ENCODE peak calls at places on chromosomes 4 and X, in six cellular contexts. L, K, S, W, R and J are unnamed samples.

GRCh38 chr4:2948895-2949781 is 14.1 kb downstream of the NOP14 start:
- DNase-seq in K (peak; percentile 52), L (no peak), W (no peak), R (no peak), S (peak; percentile 62), J (no peak)

GRCh38 chrX:9566150-9566621 is 101.3 kb downstream of the TBL1X start:
- DNase-seq in K (no peak), S (peak; percentile 43), L (peak; percentile 16), R (peak; percentile 41), W (peak; percentile 41), J (no peak)

GRCh38 chrX:72100824-72101351 is 30.8 kb downstream of the RTL5 start:
- DNase-seq in L (no peak), K (no peak), S (peak; percentile 43), R (peak; percentile 57), W (no peak), J (peak; percentile 42)

GRCh38 chrX:12702509-12703091 is 88.6 kb upstream of the PRPS2 start:
- DNase-seq in S (no peak), W (no peak), L (no peak), K (no peak), R (no peak), J (no peak)

GRCh38 chrX:77200663-77201062 is 246.5 kb upstream of the FGF16 start:
- DNase-seq in K (no peak), R (no peak), W (no peak), L (no peak), S (no peak), J (no peak)

GRCh38 chr4:1199556-1200331 is 27.4 kb upstream of the SPON2 start:
- DNase-seq in R (peak; percentile 19), W (no peak), L (no peak), S (peak; percentile 23), K (no peak), J (no peak)

GRCh38 chr4:4485806-4486205 is 56.0 kb downstream of the STX18 start:
- DNase-seq in R (no peak), W (no peak), K (no peak), L (no peak), S (no peak), J (no peak)

GRCh38 chr4:48030470-48030869 is 13.9 kb downstream of the NIPAL1 start:
- DNase-seq in W (no peak), K (no peak), R (no peak), L (no peak), S (no peak), J (no peak)

GRCh38 chr4:72767903-72768817 is 199.1 kb upstream of the ADAMTS3 start:
- DNase-seq in K (no peak), R (no peak), S (no peak), W (no peak), L (no peak), J (no peak)

GRCh38 chr4:3073158-3074077 is 920 bp downstream of the HTT-AS start:
- DNase-seq in S (no peak), W (no peak), L (no peak), R (no peak), K (no peak), J (no peak)

GRCh38 chr4:164109517-164109916 is 615.0 kb downstream of the TMA16 start:
- DNase-seq in S (no peak), W (no peak), L (no peak), K (no peak), R (no peak), J (no peak)

GRCh38 chrX:31445542-31445941 is 373.7 kb upstream of the FTHL17 start:
- DNase-seq in W (no peak), S (no peak), L (no peak), R (no peak), K (no peak), J (no peak)

GRCh38 chrX:103073442-103073841 is 9.5 kb upstream of the BEX1 start:
- DNase-seq in W (no peak), K (no peak), S (no peak), R (no peak), L (no peak), J (no peak)

GRCh38 chrX:54470054-54470760 is 25.8 kb downstream of the FGD1 start:
- DNase-seq in R (no peak), L (no peak), S (no peak), K (no peak), W (no peak), J (no peak)

GRCh38 chr4:81470456-81471327 is 1.0 kb downstream of the RASGEF1B start:
- DNase-seq in S (peak; percentile 47), W (no peak), K (no peak), L (peak; percentile 31), R (peak; percentile 84), J (peak; percentile 18)

GRCh38 chrX:119417842-119418241 is 18.7 kb downstream of the SLC25A43 start:
- DNase-seq in K (no peak), W (no peak), S (no peak), R (no peak), L (no peak), J (no peak)

GRCh38 chr4:3874525-3875110 is 108.4 kb downstream of the ADRA2C start:
- DNase-seq in W (no peak), K (no peak), S (no peak), R (peak; percentile 9), L (no peak), J (no peak)

GRCh38 chrX:23465105-23465791 is 130.6 kb downstream of the PTCHD1 start:
- DNase-seq in R (no peak), S (no peak), L (no peak), W (no peak), K (no peak), J (no peak)
- H3K9me3 ChIP-seq in R (peaks cover 13% of the 10 kb centered on the region), S (peaks cover 16% of the 10 kb centered on the region), L (peaks cover 16% of the 10 kb centered on the region), W (no peaks in the 10 kb centered on the region), K (peaks cover 20% of the 10 kb centered on the region), J (peaks cover 8% of the 10 kb centered on the region)

GRCh38 chrX:15930585-15930984 is 76.0 kb upstream of the AP1S2 start:
- DNase-seq in S (no peak), W (peak; percentile 6), R (no peak), L (no peak), K (no peak), J (no peak)
- TF ChIP-seq CTCF in S (no peak), W (peak; percentile 54), R (no peak), L (peak; percentile 50), K (no peak), J (no peak)

GRCh38 chr4:128385199-128385598 is 97.6 kb upstream of the PGRMC2 start:
- DNase-seq in S (no peak), K (no peak), R (no peak), W (no peak), L (no peak), J (no peak)

GRCh38 chr4:128384091-128384520 is 96.5 kb upstream of the PGRMC2 start:
- DNase-seq in R (no peak), S (no peak), K (no peak), W (no peak), L (no peak), J (no peak)

GRCh38 chr4:128386761-128387599 is 99.4 kb upstream of the PGRMC2 start:
- DNase-seq in K (peak; percentile 92), W (peak; percentile 42), S (peak; percentile 90), L (peak; percentile 84), R (peak; percentile 57), J (no peak)

GRCh38 chr4:128385683-128386304 is 98.2 kb upstream of the PGRMC2 start:
- DNase-seq in W (peak; percentile 21), R (no peak), L (no peak), K (no peak), S (no peak), J (no peak)

GRCh38 chr4:128384765-128385164 is 97.2 kb upstream of the PGRMC2 start:
- DNase-seq in K (no peak), W (no peak), S (no peak), L (no peak), R (no peak), J (no peak)
- H3K27ac ChIP-seq in K (no peak overlapping the region), W (peak overlapping the region; percentile 87), S (peak overlapping the region; percentile 70), L (no peak overlapping the region), R (no peak overlapping the region), J (no peak overlapping the region)

GRCh38 chr4:38774181-38774580 is 8.6 kb downstream of the TLR10 start:
- DNase-seq in R (no peak), K (no peak), W (no peak), S (no peak), L (no peak), J (no peak)

GRCh38 chr4:38764292-38764691 is 18.5 kb downstream of the TLR10 start:
- DNase-seq in K (no peak), W (no peak), R (no peak), L (no peak), S (no peak), J (no peak)

GRCh38 chr4:38765391-38765790 is 17.4 kb downstream of the TLR10 start:
- DNase-seq in R (no peak), W (no peak), L (no peak), K (no peak), S (no peak), J (no peak)

GRCh38 chr4:38768968-38769394 is 13.8 kb downstream of the TLR10 start:
- DNase-seq in S (no peak), W (no peak), K (no peak), L (no peak), R (peak; percentile 44), J (no peak)

DNA sequence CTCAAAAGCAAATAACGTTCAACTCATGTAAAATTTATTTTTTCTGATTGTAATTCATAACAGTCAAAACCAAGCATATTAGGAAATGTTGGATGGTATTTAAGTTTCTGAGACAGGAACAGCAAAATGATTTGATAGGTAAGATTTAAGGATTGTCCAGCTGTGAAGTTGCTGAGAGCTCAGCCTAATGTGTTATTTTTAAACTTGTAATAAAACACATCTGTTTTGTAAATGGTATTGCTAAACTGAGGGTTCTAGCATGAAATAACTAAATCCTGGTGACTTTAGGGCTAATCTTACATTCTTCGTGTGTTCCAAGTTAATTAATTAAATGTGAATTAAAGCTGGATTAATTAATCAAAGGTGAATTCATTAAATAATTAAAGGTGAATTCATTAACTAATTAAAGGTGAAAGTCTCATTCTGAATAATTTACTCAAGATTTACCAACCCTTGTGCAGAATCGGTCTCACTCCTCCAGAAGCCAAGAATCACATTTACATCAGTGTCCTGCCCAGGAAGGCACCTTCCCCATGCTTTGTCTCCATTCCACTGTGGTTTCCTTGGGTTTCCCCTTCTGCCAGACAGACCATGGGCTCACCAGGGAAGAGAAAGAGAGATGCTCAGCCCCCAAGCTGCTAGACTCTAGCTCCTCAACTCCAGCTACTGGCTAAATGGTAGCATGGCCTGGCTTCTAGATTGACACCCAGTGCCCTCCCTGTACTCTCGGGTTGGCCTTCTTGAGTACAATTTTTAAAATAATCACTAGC is 13.2 kb downstream of the TLR10 start:
- DNase-seq in W (no peak), S (no peak), R (no peak), K (no peak), L (no peak), J (no peak)
- H3K9me3 ChIP-seq in W (no peaks in the 10 kb centered on the region), S (no peaks in the 10 kb centered on the region), R (no peaks in the 10 kb centered on the region), K (no peaks in the 10 kb centered on the region), L (no peaks in the 10 kb centered on the region), J (no peaks in the 10 kb centered on the region)

GRCh38 chr4:101791189-101791572 is 651 bp downstream of the BANK1 start:
- DNase-seq in L (no peak), K (no peak), W (peak; percentile 15), R (peak; percentile 58), S (no peak), J (no peak)

GRCh38 chr4:101787917-101788316 is 2.6 kb upstream of the BANK1 start:
- DNase-seq in W (no peak), S (no peak), R (no peak), L (no peak), K (no peak), J (no peak)

GRCh38 chr4:101793397-101793796 is 2.9 kb downstream of the BANK1 start:
- DNase-seq in W (no peak), L (no peak), R (no peak), K (no peak), S (no peak), J (no peak)

GRCh38 chr4:101792056-101792575 is 1.6 kb downstream of the BANK1 start:
- DNase-seq in K (no peak), R (no peak), W (no peak), L (no peak), S (no peak), J (no peak)

GRCh38 chr4:101790521-101791188 is at the start of gene BANK1:
- DNase-seq in K (no peak), W (peak; percentile 41), L (peak; percentile 25), R (peak; percentile 72), S (peak; percentile 62), J (peak; percentile 40)
- TF ChIP-seq CTCF in K (no peak), W (peak; percentile 30), L (peak; percentile 19), R (no peak), S (no peak), J (no peak)